ENCODE peak calls at places on chromosomes 2 and 18, in four cellular contexts. One of them, this sample, is unnamed.

GRCh38 chr2:203830294-203831055 is 37.1 kb upstream of the CTLA4 start:
- DNase-seq in EL: no peak
- DNase-seq in activated T-cell treated with anti-CD3 and anti-CD28 coated beads for 1 hour: no peak
- DNase-seq in cardiac fibroblast: no peak
- DNase-seq in this sample: no peak

GRCh38 chr2:43897492-43897891 is 58.7 kb downstream of the ABCG8 start:
- DNase-seq in activated T-cell treated with anti-CD3 and anti-CD28 coated beads for 1 hour: no peak
- DNase-seq in cardiac fibroblast: no peak
- DNase-seq in EL: no peak
- DNase-seq in this sample: no peak

GRCh38 chr18:78679861-78680260 is 299.8 kb upstream of the SALL3 start:
- DNase-seq in EL: no peak
- DNase-seq in activated T-cell treated with anti-CD3 and anti-CD28 coated beads for 1 hour: no peak
- DNase-seq in cardiac fibroblast: no peak
- DNase-seq in this sample: no peak

GRCh38 chr2:39024833-39025232 is 96.0 kb downstream of the SOS1 start:
- DNase-seq in activated T-cell treated with anti-CD3 and anti-CD28 coated beads for 1 hour: no peak
- DNase-seq in EL: peak; percentile 13
- DNase-seq in cardiac fibroblast: peak; percentile 31
- DNase-seq in this sample: no peak

GRCh38 chr2:147904051-147904450 is 59.2 kb downstream of the ACVR2A start:
- DNase-seq in cardiac fibroblast: no peak
- DNase-seq in EL: no peak
- DNase-seq in activated T-cell treated with anti-CD3 and anti-CD28 coated beads for 1 hour: no peak
- DNase-seq in this sample: no peak

GRCh38 chr2:217204358-217204757 is 344.5 kb upstream of the TNP1 start:
- DNase-seq in cardiac fibroblast: peak; percentile 74
- DNase-seq in activated T-cell treated with anti-CD3 and anti-CD28 coated beads for 1 hour: no peak
- DNase-seq in EL: peak; percentile 70
- DNase-seq in this sample: no peak

GRCh38 chr18:74573053-74573452 is 24.6 kb upstream of the ZNF407 start:
- DNase-seq in EL: no peak
- DNase-seq in activated T-cell treated with anti-CD3 and anti-CD28 coated beads for 1 hour: no peak
- DNase-seq in cardiac fibroblast: no peak
- DNase-seq in this sample: no peak

GRCh38 chr2:81495556-81495955 is 1191.0 kb upstream of the LRRTM1 start:
- DNase-seq in EL: no peak
- DNase-seq in cardiac fibroblast: no peak
- DNase-seq in activated T-cell treated with anti-CD3 and anti-CD28 coated beads for 1 hour: no peak
- DNase-seq in this sample: no peak

GRCh38 chr2:154614906-154615305 is 83.6 kb upstream of the KCNJ3 start:
- DNase-seq in cardiac fibroblast: no peak
- DNase-seq in activated T-cell treated with anti-CD3 and anti-CD28 coated beads for 1 hour: no peak
- DNase-seq in EL: no peak
- DNase-seq in this sample: no peak

GRCh38 chr2:40415391-40415790 is 36.5 kb downstream of the SLC8A1 start:
- DNase-seq in cardiac fibroblast: no peak
- DNase-seq in EL: no peak
- DNase-seq in activated T-cell treated with anti-CD3 and anti-CD28 coated beads for 1 hour: no peak
- DNase-seq in this sample: no peak

GRCh38 chr2:30511122-30512083 is 64.4 kb downstream of the LCLAT1 start:
- DNase-seq in cardiac fibroblast: peak; percentile 70
- DNase-seq in activated T-cell treated with anti-CD3 and anti-CD28 coated beads for 1 hour: no peak
- DNase-seq in EL: peak; percentile 64
- DNase-seq in this sample: peak; percentile 46

GRCh38 chr2:101396352-101396717 is 9.0 kb upstream of the CREG2 start:
- DNase-seq in EL: peak; percentile 83
- DNase-seq in cardiac fibroblast: peak; percentile 97
- DNase-seq in activated T-cell treated with anti-CD3 and anti-CD28 coated beads for 1 hour: no peak
- DNase-seq in this sample: no peak

GRCh38 chr2:161138429-161138828 is 21.8 kb upstream of the TANK start:
- DNase-seq in EL: no peak
- DNase-seq in cardiac fibroblast: no peak
- DNase-seq in activated T-cell treated with anti-CD3 and anti-CD28 coated beads for 1 hour: peak; percentile 9
- DNase-seq in this sample: no peak

GRCh38 chr2:3178206-3179031 is 199.2 kb downstream of the EIPR1 start:
- DNase-seq in cardiac fibroblast: no peak
- DNase-seq in activated T-cell treated with anti-CD3 and anti-CD28 coated beads for 1 hour: no peak
- DNase-seq in EL: no peak
- DNase-seq in this sample: no peak

GRCh38 chr2:38269421-38269820 is 107.7 kb downstream of the ATL2 start:
- DNase-seq in EL: no peak
- DNase-seq in cardiac fibroblast: no peak
- DNase-seq in activated T-cell treated with anti-CD3 and anti-CD28 coated beads for 1 hour: no peak
- DNase-seq in this sample: no peak

GRCh38 chr18:39434223-39434622 is 1868.6 kb upstream of the CELF4 start:
- DNase-seq in activated T-cell treated with anti-CD3 and anti-CD28 coated beads for 1 hour: no peak
- DNase-seq in cardiac fibroblast: peak; percentile 29
- DNase-seq in EL: no peak
- DNase-seq in this sample: no peak

GRCh38 chr2:100881629-100882028 is 61.7 kb downstream of the NPAS2 start:
- DNase-seq in cardiac fibroblast: no peak
- DNase-seq in EL: no peak
- DNase-seq in activated T-cell treated with anti-CD3 and anti-CD28 coated beads for 1 hour: no peak
- DNase-seq in this sample: no peak

GRCh38 chr2:1729264-1729663 is 15.1 kb downstream of the PXDN start:
- DNase-seq in EL: no peak
- DNase-seq in cardiac fibroblast: no peak
- DNase-seq in activated T-cell treated with anti-CD3 and anti-CD28 coated beads for 1 hour: no peak
- DNase-seq in this sample: no peak

GRCh38 chr2:84874381-84875212 is 6.3 kb downstream of the TRABD2A start:
- DNase-seq in cardiac fibroblast: peak; percentile 67
- DNase-seq in EL: peak; percentile 40
- DNase-seq in activated T-cell treated with anti-CD3 and anti-CD28 coated beads for 1 hour: no peak
- DNase-seq in this sample: no peak

GRCh38 chr2:186757009-186757408 is 63.1 kb downstream of the FAM171B start:
- DNase-seq in EL: no peak
- DNase-seq in cardiac fibroblast: no peak
- DNase-seq in activated T-cell treated with anti-CD3 and anti-CD28 coated beads for 1 hour: no peak
- DNase-seq in this sample: no peak

GRCh38 chr18:69872661-69873060 is 75.0 kb downstream of the CD226 start:
- DNase-seq in cardiac fibroblast: no peak
- DNase-seq in activated T-cell treated with anti-CD3 and anti-CD28 coated beads for 1 hour: no peak
- DNase-seq in EL: no peak
- DNase-seq in this sample: no peak

GRCh38 chr2:180694445-180695421 is 285.7 kb upstream of the UBE2E3 start:
- DNase-seq in cardiac fibroblast: no peak
- DNase-seq in activated T-cell treated with anti-CD3 and anti-CD28 coated beads for 1 hour: no peak
- DNase-seq in EL: peak; percentile 15
- DNase-seq in this sample: no peak

GRCh38 chr2:217751192-217751591 is 251.6 kb downstream of the TNS1 start:
- DNase-seq in cardiac fibroblast: no peak
- DNase-seq in activated T-cell treated with anti-CD3 and anti-CD28 coated beads for 1 hour: no peak
- DNase-seq in EL: no peak
- DNase-seq in this sample: no peak

GRCh38 chr2:178277741-178278197 is 83.5 kb downstream of the OSBPL6 start:
- DNase-seq in activated T-cell treated with anti-CD3 and anti-CD28 coated beads for 1 hour: no peak
- DNase-seq in cardiac fibroblast: no peak
- DNase-seq in EL: peak; percentile 7
- DNase-seq in this sample: no peak

GRCh38 chr2:59171019-59171418 is 929.9 kb upstream of the FANCL start:
- DNase-seq in cardiac fibroblast: no peak
- DNase-seq in activated T-cell treated with anti-CD3 and anti-CD28 coated beads for 1 hour: no peak
- DNase-seq in EL: no peak
- DNase-seq in this sample: no peak

GRCh38 chr2:148590613-148591012 is 53.9 kb upstream of the EPC2 start:
- DNase-seq in cardiac fibroblast: no peak
- DNase-seq in EL: peak; percentile 35
- DNase-seq in activated T-cell treated with anti-CD3 and anti-CD28 coated beads for 1 hour: no peak
- DNase-seq in this sample: no peak

GRCh38 chr2:234879671-234880455 is 72.0 kb upstream of the SH3BP4 start:
- DNase-seq in activated T-cell treated with anti-CD3 and anti-CD28 coated beads for 1 hour: no peak
- DNase-seq in EL: peak; percentile 81
- DNase-seq in cardiac fibroblast: peak; percentile 59
- DNase-seq in this sample: no peak